ENCODE peak calls at places on chromosomes 16 and 17, in ten cellular contexts. One of them, this sample, is unnamed.

GRCh38 chr16:29809850-29810698 is 1.9 kb upstream of the PRRT2 start:
- DNase-seq in left ventricle myocardium superior: peak
- DNase-seq in activated naive CD8-positive, alpha-beta T cell treated with anti-CD3 and anti-CD28 coated beads, Interleukin-2, amount 50 U/mL, for 16 hours: no peak
- DNase-seq in uterus: peak
- DNase-seq in neuronal stem cell: no peak
- DNase-seq in CD8-positive, alpha-beta T cell: peak
- DNase-seq in cerebellum: no peak
- DNase-seq in T-helper 1 cell: no peak
- DNase-seq in A172: no peak
- DNase-seq in activated CD4-positive, alpha-beta T cell treated with anti-CD3 and anti-CD28 coated beads for 36 hours: peak
- DNase-seq in this sample: no peak

GRCh38 chr16:22868859-22869258 is 54.9 kb downstream of the HS3ST2 start:
- DNase-seq in cerebellum: no peak
- DNase-seq in neuronal stem cell: no peak
- DNase-seq in activated CD4-positive, alpha-beta T cell treated with anti-CD3 and anti-CD28 coated beads for 36 hours: no peak
- DNase-seq in CD8-positive, alpha-beta T cell: no peak
- DNase-seq in T-helper 1 cell: no peak
- DNase-seq in activated naive CD8-positive, alpha-beta T cell treated with anti-CD3 and anti-CD28 coated beads, Interleukin-2, amount 50 U/mL, for 16 hours: no peak
- DNase-seq in left ventricle myocardium superior: no peak
- DNase-seq in uterus: no peak
- DNase-seq in A172: no peak
- DNase-seq in this sample: no peak

GRCh38 chr17:42097691-42098661 is at the start of gene ZNF385C:
- DNase-seq in uterus: no peak
- DNase-seq in CD8-positive, alpha-beta T cell: peak
- DNase-seq in activated CD4-positive, alpha-beta T cell treated with anti-CD3 and anti-CD28 coated beads for 36 hours: peak
- DNase-seq in T-helper 1 cell: no peak
- DNase-seq in left ventricle myocardium superior: no peak
- DNase-seq in cerebellum: no peak
- DNase-seq in activated naive CD8-positive, alpha-beta T cell treated with anti-CD3 and anti-CD28 coated beads, Interleukin-2, amount 50 U/mL, for 16 hours: peak
- DNase-seq in A172: no peak
- DNase-seq in neuronal stem cell: no peak
- DNase-seq in this sample: no peak

GRCh38 chr17:21037117-21037803 is 5.6 kb downstream of the USP22 start:
- DNase-seq in CD8-positive, alpha-beta T cell: no peak
- DNase-seq in activated CD4-positive, alpha-beta T cell treated with anti-CD3 and anti-CD28 coated beads for 36 hours: no peak
- DNase-seq in activated naive CD8-positive, alpha-beta T cell treated with anti-CD3 and anti-CD28 coated beads, Interleukin-2, amount 50 U/mL, for 16 hours: no peak
- DNase-seq in uterus: no peak
- DNase-seq in T-helper 1 cell: no peak
- DNase-seq in left ventricle myocardium superior: no peak
- DNase-seq in neuronal stem cell: no peak
- DNase-seq in A172: no peak
- DNase-seq in cerebellum: no peak
- DNase-seq in this sample: no peak

GRCh38 chr17:57480438-57481196 is 224.3 kb downstream of the MSI2 start:
- DNase-seq in A172: peak
- DNase-seq in uterus: peak
- DNase-seq in activated naive CD8-positive, alpha-beta T cell treated with anti-CD3 and anti-CD28 coated beads, Interleukin-2, amount 50 U/mL, for 16 hours: no peak
- DNase-seq in cerebellum: peak
- DNase-seq in T-helper 1 cell: no peak
- DNase-seq in activated CD4-positive, alpha-beta T cell treated with anti-CD3 and anti-CD28 coated beads for 36 hours: no peak
- DNase-seq in CD8-positive, alpha-beta T cell: no peak
- DNase-seq in left ventricle myocardium superior: peak
- DNase-seq in neuronal stem cell: no peak
- DNase-seq in this sample: no peak

GRCh38 chr16:69039333-69039941 is 66.0 kb upstream of the HAS3 start:
- DNase-seq in activated naive CD8-positive, alpha-beta T cell treated with anti-CD3 and anti-CD28 coated beads, Interleukin-2, amount 50 U/mL, for 16 hours: no peak
- DNase-seq in cerebellum: no peak
- DNase-seq in activated CD4-positive, alpha-beta T cell treated with anti-CD3 and anti-CD28 coated beads for 36 hours: no peak
- DNase-seq in left ventricle myocardium superior: no peak
- DNase-seq in T-helper 1 cell: no peak
- DNase-seq in CD8-positive, alpha-beta T cell: no peak
- DNase-seq in A172: peak
- DNase-seq in uterus: no peak
- DNase-seq in neuronal stem cell: no peak
- DNase-seq in this sample: no peak

GRCh38 chr16:84383106-84383505 is 14.8 kb downstream of the ATP2C2 start:
- DNase-seq in A172: no peak
- DNase-seq in activated naive CD8-positive, alpha-beta T cell treated with anti-CD3 and anti-CD28 coated beads, Interleukin-2, amount 50 U/mL, for 16 hours: no peak
- DNase-seq in T-helper 1 cell: no peak
- DNase-seq in left ventricle myocardium superior: no peak
- DNase-seq in neuronal stem cell: no peak
- DNase-seq in CD8-positive, alpha-beta T cell: no peak
- DNase-seq in activated CD4-positive, alpha-beta T cell treated with anti-CD3 and anti-CD28 coated beads for 36 hours: no peak
- DNase-seq in uterus: no peak
- DNase-seq in cerebellum: no peak
- DNase-seq in this sample: no peak

GRCh38 chr17:71821512-71821911 is 299.3 kb upstream of the SOX9 start:
- DNase-seq in T-helper 1 cell: no peak
- DNase-seq in cerebellum: no peak
- DNase-seq in A172: peak
- DNase-seq in neuronal stem cell: no peak
- DNase-seq in activated naive CD8-positive, alpha-beta T cell treated with anti-CD3 and anti-CD28 coated beads, Interleukin-2, amount 50 U/mL, for 16 hours: no peak
- DNase-seq in CD8-positive, alpha-beta T cell: no peak
- DNase-seq in uterus: no peak
- DNase-seq in left ventricle myocardium superior: no peak
- DNase-seq in activated CD4-positive, alpha-beta T cell treated with anti-CD3 and anti-CD28 coated beads for 36 hours: no peak
- DNase-seq in this sample: no peak

GRCh38 chr16:47574091-47575054 is 113.2 kb downstream of the PHKB start:
- DNase-seq in CD8-positive, alpha-beta T cell: no peak
- DNase-seq in uterus: no peak
- DNase-seq in activated naive CD8-positive, alpha-beta T cell treated with anti-CD3 and anti-CD28 coated beads, Interleukin-2, amount 50 U/mL, for 16 hours: no peak
- DNase-seq in T-helper 1 cell: peak
- DNase-seq in left ventricle myocardium superior: no peak
- DNase-seq in neuronal stem cell: peak
- DNase-seq in cerebellum: no peak
- DNase-seq in A172: peak
- DNase-seq in activated CD4-positive, alpha-beta T cell treated with anti-CD3 and anti-CD28 coated beads for 36 hours: peak
- DNase-seq in this sample: no peak

GRCh38 chr17:51035436-51035835 is 85.2 kb downstream of the SPAG9 start:
- DNase-seq in activated naive CD8-positive, alpha-beta T cell treated with anti-CD3 and anti-CD28 coated beads, Interleukin-2, amount 50 U/mL, for 16 hours: no peak
- DNase-seq in CD8-positive, alpha-beta T cell: no peak
- DNase-seq in neuronal stem cell: peak
- DNase-seq in T-helper 1 cell: no peak
- DNase-seq in A172: peak
- DNase-seq in left ventricle myocardium superior: no peak
- DNase-seq in uterus: no peak
- DNase-seq in activated CD4-positive, alpha-beta T cell treated with anti-CD3 and anti-CD28 coated beads for 36 hours: no peak
- DNase-seq in cerebellum: no peak
- DNase-seq in this sample: no peak

GRCh38 chr16:80023865-80024264 is 423.3 kb upstream of the MAF start:
- DNase-seq in activated CD4-positive, alpha-beta T cell treated with anti-CD3 and anti-CD28 coated beads for 36 hours: no peak
- DNase-seq in CD8-positive, alpha-beta T cell: no peak
- DNase-seq in activated naive CD8-positive, alpha-beta T cell treated with anti-CD3 and anti-CD28 coated beads, Interleukin-2, amount 50 U/mL, for 16 hours: no peak
- DNase-seq in cerebellum: no peak
- DNase-seq in A172: no peak
- DNase-seq in T-helper 1 cell: no peak
- DNase-seq in uterus: no peak
- DNase-seq in neuronal stem cell: no peak
- DNase-seq in left ventricle myocardium superior: no peak
- DNase-seq in this sample: no peak

GRCh38 chr16:24738895-24739294 is 9.4 kb downstream of the TNRC6A start:
- DNase-seq in left ventricle myocardium superior: no peak
- DNase-seq in T-helper 1 cell: no peak
- DNase-seq in CD8-positive, alpha-beta T cell: no peak
- DNase-seq in neuronal stem cell: no peak
- DNase-seq in uterus: no peak
- DNase-seq in activated CD4-positive, alpha-beta T cell treated with anti-CD3 and anti-CD28 coated beads for 36 hours: no peak
- DNase-seq in cerebellum: no peak
- DNase-seq in A172: no peak
- DNase-seq in activated naive CD8-positive, alpha-beta T cell treated with anti-CD3 and anti-CD28 coated beads, Interleukin-2, amount 50 U/mL, for 16 hours: no peak
- DNase-seq in this sample: no peak

GRCh38 chr17:28188841-28189263 is 130.1 kb upstream of the TMEM97 start:
- DNase-seq in activated naive CD8-positive, alpha-beta T cell treated with anti-CD3 and anti-CD28 coated beads, Interleukin-2, amount 50 U/mL, for 16 hours: no peak
- DNase-seq in uterus: no peak
- DNase-seq in neuronal stem cell: no peak
- DNase-seq in left ventricle myocardium superior: no peak
- DNase-seq in CD8-positive, alpha-beta T cell: no peak
- DNase-seq in cerebellum: no peak
- DNase-seq in A172: no peak
- DNase-seq in T-helper 1 cell: no peak
- DNase-seq in activated CD4-positive, alpha-beta T cell treated with anti-CD3 and anti-CD28 coated beads for 36 hours: no peak
- DNase-seq in this sample: no peak

GRCh38 chr16:30876867-30877266 is 17.0 kb downstream of the BCL7C start:
- DNase-seq in A172: no peak
- DNase-seq in cerebellum: no peak
- DNase-seq in T-helper 1 cell: no peak
- DNase-seq in neuronal stem cell: no peak
- DNase-seq in activated CD4-positive, alpha-beta T cell treated with anti-CD3 and anti-CD28 coated beads for 36 hours: no peak
- DNase-seq in left ventricle myocardium superior: no peak
- DNase-seq in uterus: no peak
- DNase-seq in activated naive CD8-positive, alpha-beta T cell treated with anti-CD3 and anti-CD28 coated beads, Interleukin-2, amount 50 U/mL, for 16 hours: no peak
- DNase-seq in CD8-positive, alpha-beta T cell: no peak
- DNase-seq in this sample: no peak

GRCh38 chr17:64214950-64215349 is 48.1 kb downstream of the TEX2 start:
- DNase-seq in CD8-positive, alpha-beta T cell: no peak
- DNase-seq in neuronal stem cell: no peak
- DNase-seq in A172: peak
- DNase-seq in T-helper 1 cell: no peak
- DNase-seq in uterus: no peak
- DNase-seq in activated naive CD8-positive, alpha-beta T cell treated with anti-CD3 and anti-CD28 coated beads, Interleukin-2, amount 50 U/mL, for 16 hours: no peak
- DNase-seq in activated CD4-positive, alpha-beta T cell treated with anti-CD3 and anti-CD28 coated beads for 36 hours: no peak
- DNase-seq in cerebellum: no peak
- DNase-seq in left ventricle myocardium superior: no peak
- DNase-seq in this sample: no peak

GRCh38 chr17:15920758-15921239 is 24.1 kb upstream of the ADORA2B start:
- DNase-seq in cerebellum: no peak
- DNase-seq in left ventricle myocardium superior: peak
- DNase-seq in activated CD4-positive, alpha-beta T cell treated with anti-CD3 and anti-CD28 coated beads for 36 hours: no peak
- DNase-seq in activated naive CD8-positive, alpha-beta T cell treated with anti-CD3 and anti-CD28 coated beads, Interleukin-2, amount 50 U/mL, for 16 hours: no peak
- DNase-seq in CD8-positive, alpha-beta T cell: no peak
- DNase-seq in uterus: no peak
- DNase-seq in neuronal stem cell: no peak
- DNase-seq in T-helper 1 cell: no peak
- DNase-seq in A172: peak
- DNase-seq in this sample: no peak

GRCh38 chr16:85947511-85948509 is 48.8 kb downstream of the IRF8 start:
- DNase-seq in T-helper 1 cell: peak
- DNase-seq in activated CD4-positive, alpha-beta T cell treated with anti-CD3 and anti-CD28 coated beads for 36 hours: peak
- DNase-seq in cerebellum: no peak
- DNase-seq in uterus: no peak
- DNase-seq in neuronal stem cell: no peak
- DNase-seq in A172: no peak
- DNase-seq in CD8-positive, alpha-beta T cell: peak
- DNase-seq in activated naive CD8-positive, alpha-beta T cell treated with anti-CD3 and anti-CD28 coated beads, Interleukin-2, amount 50 U/mL, for 16 hours: peak
- DNase-seq in left ventricle myocardium superior: no peak
- DNase-seq in this sample: no peak

GRCh38 chr17:82059272-82060000 is 6.2 kb downstream of the DUS1L start:
- DNase-seq in left ventricle myocardium superior: peak
- DNase-seq in CD8-positive, alpha-beta T cell: peak
- DNase-seq in T-helper 1 cell: no peak
- DNase-seq in cerebellum: no peak
- DNase-seq in activated naive CD8-positive, alpha-beta T cell treated with anti-CD3 and anti-CD28 coated beads, Interleukin-2, amount 50 U/mL, for 16 hours: no peak
- DNase-seq in neuronal stem cell: no peak
- DNase-seq in A172: no peak
- DNase-seq in uterus: no peak
- DNase-seq in activated CD4-positive, alpha-beta T cell treated with anti-CD3 and anti-CD28 coated beads for 36 hours: no peak
- DNase-seq in this sample: no peak

GRCh38 chr16:73064227-73064995 is 16.5 kb upstream of the ZFHX3 start:
- DNase-seq in neuronal stem cell: peak
- DNase-seq in activated naive CD8-positive, alpha-beta T cell treated with anti-CD3 and anti-CD28 coated beads, Interleukin-2, amount 50 U/mL, for 16 hours: no peak
- DNase-seq in uterus: no peak
- DNase-seq in left ventricle myocardium superior: peak
- DNase-seq in T-helper 1 cell: no peak
- DNase-seq in activated CD4-positive, alpha-beta T cell treated with anti-CD3 and anti-CD28 coated beads for 36 hours: no peak
- DNase-seq in cerebellum: no peak
- DNase-seq in CD8-positive, alpha-beta T cell: no peak
- DNase-seq in A172: peak
- DNase-seq in this sample: no peak

GRCh38 chr17:44826123-44826790 is 3.8 kb downstream of the GJC1 start:
- DNase-seq in A172: peak
- DNase-seq in T-helper 1 cell: no peak
- DNase-seq in activated CD4-positive, alpha-beta T cell treated with anti-CD3 and anti-CD28 coated beads for 36 hours: no peak
- DNase-seq in cerebellum: no peak
- DNase-seq in CD8-positive, alpha-beta T cell: no peak
- DNase-seq in left ventricle myocardium superior: no peak
- DNase-seq in neuronal stem cell: no peak
- DNase-seq in activated naive CD8-positive, alpha-beta T cell treated with anti-CD3 and anti-CD28 coated beads, Interleukin-2, amount 50 U/mL, for 16 hours: no peak
- DNase-seq in uterus: no peak
- DNase-seq in this sample: no peak

GRCh38 chr16:59021751-59022150 is 287.6 kb upstream of the GOT2 start:
- DNase-seq in neuronal stem cell: no peak
- DNase-seq in T-helper 1 cell: no peak
- DNase-seq in cerebellum: no peak
- DNase-seq in uterus: no peak
- DNase-seq in activated naive CD8-positive, alpha-beta T cell treated with anti-CD3 and anti-CD28 coated beads, Interleukin-2, amount 50 U/mL, for 16 hours: no peak
- DNase-seq in A172: peak
- DNase-seq in CD8-positive, alpha-beta T cell: no peak
- DNase-seq in left ventricle myocardium superior: no peak
- DNase-seq in activated CD4-positive, alpha-beta T cell treated with anti-CD3 and anti-CD28 coated beads for 36 hours: no peak
- DNase-seq in this sample: no peak

GRCh38 chr16:48537909-48538745 is 71.9 kb downstream of the N4BP1 start:
- DNase-seq in activated CD4-positive, alpha-beta T cell treated with anti-CD3 and anti-CD28 coated beads for 36 hours: no peak
- DNase-seq in activated naive CD8-positive, alpha-beta T cell treated with anti-CD3 and anti-CD28 coated beads, Interleukin-2, amount 50 U/mL, for 16 hours: no peak
- DNase-seq in A172: no peak
- DNase-seq in T-helper 1 cell: no peak
- DNase-seq in uterus: peak
- DNase-seq in left ventricle myocardium superior: peak
- DNase-seq in cerebellum: no peak
- DNase-seq in neuronal stem cell: no peak
- DNase-seq in CD8-positive, alpha-beta T cell: no peak
- DNase-seq in this sample: peak

GRCh38 chr17:69716571-69716970 is 302.1 kb downstream of the MAP2K6 start:
- DNase-seq in neuronal stem cell: no peak
- DNase-seq in activated naive CD8-positive, alpha-beta T cell treated with anti-CD3 and anti-CD28 coated beads, Interleukin-2, amount 50 U/mL, for 16 hours: no peak
- DNase-seq in uterus: no peak
- DNase-seq in A172: no peak
- DNase-seq in activated CD4-positive, alpha-beta T cell treated with anti-CD3 and anti-CD28 coated beads for 36 hours: no peak
- DNase-seq in left ventricle myocardium superior: no peak
- DNase-seq in cerebellum: no peak
- DNase-seq in T-helper 1 cell: no peak
- DNase-seq in CD8-positive, alpha-beta T cell: no peak
- DNase-seq in this sample: no peak

GRCh38 chr17:14460502-14460901 is 159.6 kb downstream of the HS3ST3B1 start:
- DNase-seq in T-helper 1 cell: no peak
- DNase-seq in activated naive CD8-positive, alpha-beta T cell treated with anti-CD3 and anti-CD28 coated beads, Interleukin-2, amount 50 U/mL, for 16 hours: no peak
- DNase-seq in cerebellum: no peak
- DNase-seq in uterus: no peak
- DNase-seq in A172: no peak
- DNase-seq in activated CD4-positive, alpha-beta T cell treated with anti-CD3 and anti-CD28 coated beads for 36 hours: no peak
- DNase-seq in left ventricle myocardium superior: no peak
- DNase-seq in neuronal stem cell: no peak
- DNase-seq in CD8-positive, alpha-beta T cell: no peak
- DNase-seq in this sample: no peak

GRCh38 chr16:24825696-24826095 is 20.1 kb upstream of the SLC5A11 start:
- DNase-seq in left ventricle myocardium superior: no peak
- DNase-seq in CD8-positive, alpha-beta T cell: no peak
- DNase-seq in uterus: no peak
- DNase-seq in cerebellum: no peak
- DNase-seq in activated CD4-positive, alpha-beta T cell treated with anti-CD3 and anti-CD28 coated beads for 36 hours: no peak
- DNase-seq in A172: no peak
- DNase-seq in T-helper 1 cell: no peak
- DNase-seq in activated naive CD8-positive, alpha-beta T cell treated with anti-CD3 and anti-CD28 coated beads, Interleukin-2, amount 50 U/mL, for 16 hours: no peak
- DNase-seq in neuronal stem cell: no peak
- DNase-seq in this sample: no peak

GRCh38 chr17:76353599-76354316 is at the start of gene PRPSAP1:
- DNase-seq in CD8-positive, alpha-beta T cell: peak
- DNase-seq in T-helper 1 cell: peak
- DNase-seq in cerebellum: peak
- DNase-seq in left ventricle myocardium superior: peak
- DNase-seq in activated naive CD8-positive, alpha-beta T cell treated with anti-CD3 and anti-CD28 coated beads, Interleukin-2, amount 50 U/mL, for 16 hours: peak
- DNase-seq in uterus: peak
- DNase-seq in A172: peak
- DNase-seq in neuronal stem cell: peak
- DNase-seq in activated CD4-positive, alpha-beta T cell treated with anti-CD3 and anti-CD28 coated beads for 36 hours: peak
- DNase-seq in this sample: peak

GRCh38 chr17:60639019-60639330 is 38.7 kb upstream of the BCAS3 start:
- DNase-seq in CD8-positive, alpha-beta T cell: no peak
- DNase-seq in activated naive CD8-positive, alpha-beta T cell treated with anti-CD3 and anti-CD28 coated beads, Interleukin-2, amount 50 U/mL, for 16 hours: no peak
- DNase-seq in A172: no peak
- DNase-seq in activated CD4-positive, alpha-beta T cell treated with anti-CD3 and anti-CD28 coated beads for 36 hours: no peak
- DNase-seq in neuronal stem cell: no peak
- DNase-seq in uterus: no peak
- DNase-seq in left ventricle myocardium superior: no peak
- DNase-seq in T-helper 1 cell: no peak
- DNase-seq in cerebellum: no peak
- DNase-seq in this sample: no peak

This sample was measured in osteocyte.